ENCODE peak calls at places on chromosomes 7 and 10, in eight cellular contexts. G is right cardiac atrium, O is psoas muscle, W is ovary, M is mesenchymal stem cell, D is adrenal gland, Q is fibroblast of lung, H is heart left ventricle. Z is an unnamed sample.

GRCh38 chr10:70193391-70193844 is 23.1 kb upstream of the SAR1A start:
- DNase-seq in G (no peak), O (no peak), W (no peak), M (no peak), D (no peak), Q (peak; percentile 21), H (no peak), Z (no peak)

GRCh38 chr7:150580995-150581394 is 13.8 kb downstream of the GIMAP4 start:
- DNase-seq in G (no peak), O (no peak), W (no peak), M (no peak), D (no peak), Q (no peak), H (no peak), Z (no peak)

GRCh38 chr7:46791180-46791579 is 790.7 kb downstream of the TNS3 start:
- DNase-seq in G (no peak), O (no peak), W (no peak), M (peak; percentile 21), D (no peak), Q (no peak), H (no peak), Z (no peak)

GRCh38 chr10:118723467-118723866 is 31.3 kb downstream of the CACUL1 start:
- DNase-seq in G (no peak), O (no peak), W (no peak), M (no peak), D (no peak), Q (peak; percentile 47), H (no peak), Z (no peak)

GRCh38 chr10:122034149-122034756 is 45.3 kb downstream of the TACC2 start:
- DNase-seq in G (no peak), O (no peak), W (no peak), M (peak; percentile 40), D (no peak), Q (peak; percentile 41), H (no peak), Z (no peak)

GRCh38 chr10:132516771-132517725 is 20.5 kb upstream of the INPP5A start:
- DNase-seq in G (peak; percentile 96), O (peak; percentile 94), W (peak; percentile 97), M (peak; percentile 98), D (peak; percentile 93), Q (peak; percentile 96), H (peak; percentile 97), Z (peak; percentile 98)

GRCh38 chr10:45421231-45422097 is 47.4 kb downstream of the ALOX5 start:
- DNase-seq in G (peak; percentile 54), O (no peak), W (no peak), M (no peak), D (no peak), Q (no peak), H (no peak), Z (peak; percentile 37)

GRCh38 chr7:29287366-29287765 is 92.8 kb downstream of the CHN2 start:
- DNase-seq in G (no peak), O (no peak), W (no peak), M (peak; percentile 52), D (no peak), Q (peak; percentile 95), H (no peak), Z (no peak)

GRCh38 chr10:93837783-93838677 is 55.7 kb upstream of the SLC35G1 start:
- DNase-seq in G (peak; percentile 75), O (no peak), W (no peak), M (no peak), D (peak; percentile 58), Q (no peak), H (no peak), Z (no peak)

GRCh38 chr7:106443156-106443555 is 158.4 kb upstream of the NAMPT start:
- DNase-seq in G (no peak), O (no peak), W (no peak), M (no peak), D (no peak), Q (no peak), H (no peak), Z (no peak)

GRCh38 chr7:158125091-158125490 is 462.5 kb downstream of the PTPRN2 start:
- DNase-seq in G (no peak), O (no peak), W (no peak), M (no peak), D (no peak), Q (no peak), H (no peak), Z (no peak)

GRCh38 chr10:52682766-52683165 is 89.8 kb downstream of the MBL2 start:
- DNase-seq in G (no peak), O (no peak), W (no peak), M (no peak), D (no peak), Q (no peak), H (no peak), Z (no peak)

GRCh38 chr7:15783971-15784693 is 97.6 kb upstream of the MEOX2 start:
- DNase-seq in G (no peak), O (no peak), W (no peak), M (peak; percentile 40), D (no peak), Q (no peak), H (no peak), Z (no peak)

GRCh38 chr7:143265017-143265693 is 1.9 kb downstream of the GSTK1 start:
- DNase-seq in G (peak; percentile 53), O (no peak), W (no peak), M (no peak), D (no peak), Q (no peak), H (peak; percentile 29), Z (no peak)

GRCh38 chr7:73960548-73960947 is 67.4 kb upstream of the ELN start:
- DNase-seq in G (no peak), O (no peak), W (no peak), M (no peak), D (no peak), Q (no peak), H (no peak), Z (no peak)

GRCh38 chr10:72275351-72276012 is 1.8 kb downstream of the DDIT4 start:
- DNase-seq in G (peak; percentile 65), O (no peak), W (peak; percentile 56), M (no peak), D (peak; percentile 55), Q (no peak), H (no peak), Z (no peak)
- H3K4me1 ChIP-seq in G (peaks cover 6% of the 10 kb centered on the region), O (peaks cover 27% of the 10 kb centered on the region), W (peaks cover 6% of the 10 kb centered on the region), M (peaks cover 22% of the 10 kb centered on the region), D (peaks cover 21% of the 10 kb centered on the region), Q (peaks cover 11% of the 10 kb centered on the region), H (peaks cover 41% of the 10 kb centered on the region), Z (peaks cover 25% of the 10 kb centered on the region)

GRCh38 chr7:27201231-27202017 is 1.5 kb upstream of the HOXA13 start:
- DNase-seq in G (no peak), O (no peak), W (no peak), M (peak; percentile 15), D (no peak), Q (no peak), H (no peak), Z (peak; percentile 20)

GRCh38 chr7:27203378-27203953 is 3.6 kb upstream of the HOXA13 start:
- DNase-seq in G (no peak), O (no peak), W (no peak), M (no peak), D (no peak), Q (no peak), H (no peak), Z (peak; percentile 38)

GRCh38 chr7:27200761-27201230 is 905 bp upstream of the HOXA13 start:
- DNase-seq in G (no peak), O (no peak), W (no peak), M (peak; percentile 22), D (no peak), Q (no peak), H (no peak), Z (peak; percentile 30)

GRCh38 chr7:27202741-27203134 is 2.8 kb upstream of the HOXA13 start:
- DNase-seq in G (no peak), O (no peak), W (no peak), M (no peak), D (no peak), Q (no peak), H (no peak), Z (peak; percentile 6)

GRCh38 chr7:27202018-27202740 is 2.3 kb upstream of the HOXA13 start:
- DNase-seq in G (no peak), O (no peak), W (no peak), M (peak; percentile 18), D (no peak), Q (no peak), H (no peak), Z (peak; percentile 19)
- H3K27ac ChIP-seq in G (no peak overlapping the region), O (no peak overlapping the region), W (no peak overlapping the region), M (no peak overlapping the region), D (no peak overlapping the region), Q (no peak overlapping the region), H (no peak overlapping the region), Z (no peak overlapping the region)

DNA sequence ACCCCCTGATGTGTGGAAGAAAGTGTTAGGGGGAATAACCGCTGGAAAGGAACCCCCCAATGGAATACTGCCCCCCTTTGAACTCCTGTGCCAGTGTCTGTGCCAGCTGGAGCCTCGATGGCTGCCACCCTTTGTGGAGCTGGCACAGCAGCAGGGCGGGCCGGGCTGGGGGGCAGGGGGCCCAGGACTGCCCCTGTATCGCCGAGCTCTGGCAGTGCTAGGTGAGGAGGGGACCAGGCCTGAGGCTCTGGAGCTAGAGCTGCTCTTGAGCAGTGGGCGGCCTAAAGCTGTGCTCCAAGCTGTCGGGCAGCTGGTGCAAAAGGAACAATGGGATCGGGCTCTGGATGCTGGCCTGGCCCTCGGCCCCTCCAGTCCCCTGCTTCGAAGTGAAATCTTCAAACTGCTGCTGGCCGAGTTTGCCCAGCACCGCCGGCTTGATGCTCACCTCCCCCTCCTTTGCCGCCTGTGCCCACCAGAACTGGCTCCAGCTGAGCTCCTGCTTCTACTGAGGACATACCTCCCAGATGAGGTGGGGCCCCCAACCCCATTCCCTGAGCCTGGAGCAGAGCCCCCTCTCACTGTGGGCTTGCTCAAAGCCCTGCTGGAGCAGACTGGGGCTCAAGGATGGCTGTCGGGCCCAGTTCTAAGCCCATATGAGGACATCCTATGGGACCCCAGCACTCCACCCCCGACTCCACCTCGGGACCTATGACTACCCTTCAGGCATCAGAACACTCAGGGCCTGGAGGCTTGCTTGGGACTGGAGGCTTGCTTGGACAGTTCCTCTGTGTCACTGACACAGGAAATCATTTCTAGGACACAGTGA is 2.2 kb downstream of the HPS6 start:
- DNase-seq in G (no peak), O (no peak), W (no peak), M (no peak), D (no peak), Q (no peak), H (no peak), Z (no peak)
- H3K4me3 ChIP-seq in G (no peak overlapping the region), O (peak overlapping the region; percentile 90), W (no peak overlapping the region), M (no peak overlapping the region), D (no peak overlapping the region), Q (peak overlapping the region; percentile 82), H (no peak overlapping the region), Z (no peak overlapping the region)

DNA sequence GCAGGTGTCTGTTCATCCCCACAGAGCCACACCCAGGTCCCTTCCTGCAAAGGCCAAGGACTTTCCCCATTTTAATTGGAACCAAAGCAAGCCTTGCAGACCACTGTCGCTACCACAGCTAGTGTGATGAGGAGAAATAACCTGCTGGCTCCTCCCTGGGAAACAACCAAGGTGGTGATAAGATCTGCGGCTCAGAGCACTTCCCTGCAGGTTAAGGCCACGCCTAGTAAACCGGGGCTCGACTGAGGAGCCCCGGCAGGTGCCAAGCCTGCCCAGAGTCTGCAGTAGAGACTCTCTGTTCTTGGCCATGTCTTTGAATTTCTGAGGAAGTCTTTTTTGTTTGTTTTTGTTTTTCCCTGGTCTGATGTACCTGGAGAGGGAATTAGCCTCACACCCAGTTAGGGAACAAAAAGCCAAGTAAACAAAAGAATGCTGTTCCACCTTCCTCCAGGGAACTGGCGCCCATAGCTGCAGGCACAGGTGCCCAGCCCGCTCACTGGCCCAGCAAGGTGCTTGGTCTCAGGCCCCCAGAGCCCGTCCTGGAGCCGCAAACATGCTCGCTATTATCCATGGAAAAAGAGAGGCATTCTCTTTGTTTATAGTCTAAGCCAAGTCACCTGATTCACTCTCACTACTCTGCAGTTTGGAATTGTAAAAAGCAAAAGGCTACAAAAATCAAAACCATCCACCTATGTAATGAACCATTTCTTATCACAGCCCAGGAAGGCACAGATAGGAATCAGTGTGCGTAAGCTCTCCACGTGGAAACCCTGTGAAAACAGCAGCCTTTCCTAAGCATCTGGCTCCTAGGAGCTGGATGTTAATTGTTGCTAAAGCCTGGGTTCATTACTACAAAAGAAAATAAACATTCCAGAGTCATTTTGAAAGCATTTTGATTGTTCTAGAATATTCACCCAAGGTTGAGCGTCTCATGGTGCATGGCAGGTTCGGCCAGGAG is 2.7 kb downstream of the GPR146 start:
- DNase-seq in G (peak; percentile 23), O (no peak), W (no peak), M (no peak), D (no peak), Q (no peak), H (peak; percentile 12), Z (no peak)
- H3K4me1 ChIP-seq in G (peaks cover 20% of the 10 kb centered on the region), O (peaks cover 64% of the 10 kb centered on the region), W (peaks cover 15% of the 10 kb centered on the region), M (peaks cover 33% of the 10 kb centered on the region), D (peaks cover 43% of the 10 kb centered on the region), Q (peaks cover 3% of the 10 kb centered on the region), H (peaks cover 77% of the 10 kb centered on the region), Z (peaks cover 15% of the 10 kb centered on the region)